ENCODE peak calls at places on chromosomes 7 and 10, in seven cellular contexts. T, Z, H, L, K, M and B are unnamed samples.

GRCh38 chr7:142856565-142857245 is 1.8 kb downstream of the EPHB6 start:
- DNase-seq in T (no peak), L (no peak), Z (no peak), H (no peak), M (no peak), K (no peak), B (no peak)

GRCh38 chr10:58952747-58953466 is 223.5 kb upstream of the PHYHIPL start:
- DNase-seq in L (peak; percentile 24), H (peak; percentile 64), K (peak; percentile 74), M (peak; percentile 78), T (peak; percentile 46), Z (peak; percentile 61), B (peak; percentile 67)

GRCh38 chr7:35802102-35802466 is 1.2 kb downstream of the SEPTIN7 start:
- DNase-seq in H (no peak), L (no peak), K (no peak), M (no peak), T (peak; percentile 21), Z (no peak), B (no peak)

GRCh38 chr7:16644624-16644986 is 949 bp downstream of the ANKMY2 start:
- DNase-seq in K (no peak), L (no peak), M (peak; percentile 41), Z (peak; percentile 81), H (peak; percentile 49), T (peak; percentile 7), B (peak; percentile 62)

GRCh38 chr10:16750461-16750860 is 66.8 kb downstream of the RSU1 start:
- DNase-seq in M (no peak), L (no peak), T (no peak), H (no peak), Z (no peak), K (no peak), B (no peak)

GRCh38 chr7:25820432-25821040 is 331.5 kb upstream of the NFE2L3 start:
- DNase-seq in T (no peak), Z (peak; percentile 37), K (peak; percentile 64), H (peak; percentile 44), M (peak; percentile 42), L (peak; percentile 18), B (peak; percentile 23)

GRCh38 chr7:157809863-157810851 is 473.4 kb downstream of the DNAJB6 start:
- DNase-seq in M (no peak), K (no peak), T (no peak), L (no peak), H (no peak), Z (no peak), B (no peak)

GRCh38 chr7:112889268-112889667 is 99.1 kb upstream of the TMEM168 start:
- DNase-seq in L (no peak), K (no peak), Z (no peak), M (no peak), T (no peak), H (no peak), B (no peak)

GRCh38 chr10:52308251-52309031 is 5.6 kb upstream of the DKK1 start:
- DNase-seq in L (no peak), H (peak; percentile 92), Z (peak; percentile 87), M (peak; percentile 94), K (peak; percentile 82), T (peak; percentile 70), B (peak; percentile 79)

GRCh38 chr7:5420841-5421625 is 2.6 kb downstream of the TNRC18 start:
- DNase-seq in K (no peak), H (peak; percentile 52), Z (peak; percentile 61), M (no peak), T (no peak), L (no peak), B (no peak)

GRCh38 chr7:32618470-32618869 is 123.2 kb downstream of the AVL9 start:
- DNase-seq in Z (no peak), K (no peak), T (no peak), H (no peak), M (no peak), L (no peak), B (no peak)

GRCh38 chr7:1705339-1705738 is 35.3 kb downstream of the ELFN1 start:
- DNase-seq in M (no peak), Z (no peak), L (no peak), H (no peak), T (no peak), K (no peak), B (no peak)

GRCh38 chr10:30587522-30588031 is 42.0 kb downstream of the LYZL2 start:
- DNase-seq in M (no peak), L (no peak), H (no peak), Z (no peak), K (peak; percentile 61), T (peak; percentile 21), B (peak; percentile 33)

GRCh38 chr7:134910968-134911367 is 75.3 kb upstream of the AGBL3 start:
- DNase-seq in H (no peak), M (no peak), K (peak; percentile 54), L (no peak), Z (no peak), T (peak; percentile 73), B (no peak)
- H4K20me1 ChIP-seq in H (no peaks in the 10 kb centered on the region), M (no peaks in the 10 kb centered on the region), K (peaks cover 7% of the 10 kb centered on the region), L (no peaks in the 10 kb centered on the region), Z (peaks cover 4% of the 10 kb centered on the region), T (no peaks in the 10 kb centered on the region), B (no peaks in the 10 kb centered on the region)

DNA sequence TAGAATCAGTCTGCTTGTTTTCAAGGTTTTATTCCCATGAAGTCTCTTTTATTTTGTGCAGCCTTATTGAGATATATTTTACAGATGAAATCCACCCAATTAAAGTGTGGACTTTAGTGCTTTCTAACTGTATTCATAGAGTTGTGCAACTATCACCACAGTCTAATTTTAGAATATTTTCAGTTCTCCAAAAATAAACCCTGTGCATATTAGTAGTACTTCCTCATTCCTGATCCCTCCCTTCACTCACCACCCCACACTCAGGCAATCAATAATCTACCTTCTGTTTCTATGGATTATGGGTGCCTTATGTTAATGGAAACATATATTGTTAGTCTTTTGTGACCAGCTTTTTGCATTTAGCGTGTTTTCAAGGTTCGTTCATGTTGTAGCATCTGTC is 185.7 kb upstream of the TMEM72 start:
- DNase-seq in H (no peak), Z (peak; percentile 53), L (no peak), K (no peak), M (no peak), T (peak; percentile 43), B (no peak)
- TF ChIP-seq EZH2phosphoT487 in H (no peak), Z (no peak), L (no peak), K (no peak), M (no peak), T (no peak), B (no peak)

GRCh38 chr7:27101188-27101905 is 1.1 kb downstream of the HOXA2 start:
- DNase-seq in T (no peak), K (no peak), H (peak; percentile 54), Z (no peak), L (no peak), M (no peak), B (no peak)
- TF ChIP-seq EZH2 in T (no peak), K (peak; percentile 97), H (peak; percentile 87), Z (no peak), L (no peak), M (no peak), B (peak; percentile 23)

GRCh38 chr10:125137601-125138438 is 22.5 kb downstream of the CTBP2 start:
- DNase-seq in Z (no peak), T (no peak), K (no peak), M (no peak), L (no peak), H (no peak), B (peak; percentile 77)
- H4K20me1 ChIP-seq in Z (peaks cover 17% of the 10 kb centered on the region), T (no peaks in the 10 kb centered on the region), K (peaks cover 93% of the 10 kb centered on the region), M (peaks cover 12% of the 10 kb centered on the region), L (peaks cover 7% of the 10 kb centered on the region), H (peaks cover 100% of the 10 kb centered on the region), B (peaks cover 97% of the 10 kb centered on the region)

DNA sequence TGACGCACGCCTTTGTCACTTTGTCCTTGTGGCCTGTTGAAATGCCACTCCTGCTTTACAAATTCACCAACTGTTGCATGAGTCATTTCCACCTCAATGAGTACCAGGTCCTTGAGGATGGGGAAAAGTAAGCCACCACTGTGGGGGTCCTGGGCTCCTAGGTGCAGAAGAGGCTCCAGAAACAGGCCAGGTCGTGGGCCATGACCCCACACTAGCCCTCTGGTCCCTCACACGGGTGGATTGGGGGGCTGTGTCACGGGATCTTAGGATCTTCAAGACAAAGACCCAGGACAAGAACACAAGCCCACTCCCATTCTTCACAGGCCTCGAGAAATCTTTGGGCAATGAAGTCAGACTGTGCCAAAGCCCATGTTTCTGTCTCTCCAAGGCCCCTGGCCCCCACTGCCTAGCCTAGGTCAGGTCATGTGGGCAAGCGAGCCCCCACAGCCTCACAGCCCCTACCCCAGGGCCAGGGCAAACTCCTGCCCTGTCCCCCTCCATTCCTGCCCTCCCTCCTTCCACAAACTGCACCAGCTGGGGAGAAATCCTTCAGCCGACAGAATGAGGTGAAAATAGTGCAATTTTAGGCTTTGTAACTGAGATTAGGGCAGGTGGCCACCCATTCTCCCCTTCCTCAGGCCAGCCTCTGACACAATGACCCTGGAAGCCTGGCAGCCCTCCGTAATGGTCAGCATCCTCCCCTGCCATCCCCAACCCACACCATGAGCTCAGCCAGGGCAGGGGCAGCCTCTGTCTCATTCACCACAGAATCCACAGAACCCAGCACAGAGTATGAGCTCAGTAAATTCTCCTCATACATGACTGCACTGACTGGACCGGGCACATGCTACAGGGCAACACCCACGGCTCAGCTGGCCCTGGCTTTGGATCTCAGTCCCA is 8.3 kb downstream of the GPRIN2 start:
- DNase-seq in K (no peak), L (no peak), M (peak; percentile 24), T (no peak), H (no peak), Z (peak; percentile 69), B (no peak)
- TF ChIP-seq EZH2phosphoT487 in K (no peak), L (no peak), M (no peak), T (no peak), H (no peak), Z (no peak), B (no peak)

DNA sequence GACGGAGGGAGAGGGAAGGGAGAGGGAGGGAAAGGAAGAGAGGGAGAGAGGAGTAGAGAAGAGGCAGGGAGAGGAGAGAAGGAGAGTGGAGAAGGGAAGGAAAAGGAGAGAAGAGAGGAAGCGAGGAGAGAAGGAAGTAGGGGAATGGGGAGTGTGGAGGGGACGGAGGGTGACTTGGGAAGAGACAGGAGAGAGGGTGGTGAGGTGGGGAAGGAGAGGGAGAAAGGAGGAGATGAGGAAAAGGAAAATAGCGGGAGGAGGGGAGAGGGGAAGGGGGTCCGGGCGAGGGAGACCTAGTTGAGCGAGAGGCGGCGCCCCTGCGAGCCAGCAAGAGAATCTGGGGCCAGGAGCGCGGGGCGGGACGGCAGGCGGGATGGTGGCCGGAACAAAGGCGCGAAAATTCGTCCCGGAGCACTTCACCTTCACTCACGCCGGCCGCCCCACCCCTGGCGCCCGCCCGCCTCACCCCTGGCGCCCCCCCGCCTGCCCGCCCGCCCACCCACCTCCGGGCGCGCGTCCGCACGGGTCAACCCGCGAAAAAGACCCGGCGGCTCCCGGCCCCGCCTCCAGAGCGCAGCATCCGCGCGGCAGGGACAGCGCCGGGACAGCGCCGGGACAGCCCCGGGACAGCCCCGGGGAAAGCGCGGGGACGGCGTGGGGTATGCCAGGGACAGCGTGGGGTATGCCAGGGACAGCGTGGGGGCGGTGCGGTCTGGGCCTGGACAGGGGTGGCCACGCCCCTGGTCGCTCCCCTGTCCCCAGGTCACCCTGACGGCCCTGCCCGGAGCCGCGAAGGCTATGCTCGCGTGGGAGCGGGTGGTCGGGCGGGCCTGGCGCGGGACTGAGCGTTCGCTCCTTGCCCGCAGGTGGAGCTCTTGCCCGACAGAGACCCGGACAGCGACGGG is 4.2 kb downstream of the VSTM2A start:
- DNase-seq in M (peak; percentile 14), T (peak; percentile 77), K (peak; percentile 77), H (peak; percentile 89), L (no peak), Z (no peak), B (peak; percentile 48)
- TF ChIP-seq EZH2 in M (no peak), T (no peak), K (no peak), H (no peak), L (no peak), Z (no peak), B (peak; percentile 55)